ENCODE peak calls at places on chromosome 2, in ten cellular contexts. One of them, this sample, is unnamed.

GRCh38 chr2:222799262-222799918 is 61.4 kb upstream of the ACSL3 start:
- DNase-seq in NCI-H1694: no peak
- DNase-seq in NCI-H510A: no peak
- DNase-seq in ACHN: no peak
- DNase-seq in psoas muscle: no peak
- DNase-seq in HFFc6: no peak
- DNase-seq in GM23248: no peak
- DNase-seq in activated naive CD4-positive, alpha-beta T cell treated with anti-CD3 and anti-CD28 coated beads, Interleukin-2, amount 10 ng/mL, durations not matched to agents 7 days and 5 days: no peak
- DNase-seq in AG10803: no peak
- DNase-seq in cardiac fibroblast: no peak
- DNase-seq in this sample: no peak

GRCh38 chr2:219552382-219553167 is 8.7 kb downstream of the TMEM198 start:
- DNase-seq in GM23248: peak
- DNase-seq in activated naive CD4-positive, alpha-beta T cell treated with anti-CD3 and anti-CD28 coated beads, Interleukin-2, amount 10 ng/mL, durations not matched to agents 7 days and 5 days: peak
- DNase-seq in HFFc6: peak
- DNase-seq in AG10803: peak
- DNase-seq in NCI-H1694: peak
- DNase-seq in ACHN: peak
- DNase-seq in NCI-H510A: peak
- DNase-seq in psoas muscle: peak
- DNase-seq in cardiac fibroblast: peak
- DNase-seq in this sample: peak

GRCh38 chr2:100422320-100422719 is 4.9 kb upstream of the CHST10 start:
- DNase-seq in psoas muscle: no peak
- DNase-seq in HFFc6: peak
- DNase-seq in NCI-H1694: peak
- DNase-seq in AG10803: peak
- DNase-seq in cardiac fibroblast: peak
- DNase-seq in GM23248: peak
- DNase-seq in ACHN: peak
- DNase-seq in activated naive CD4-positive, alpha-beta T cell treated with anti-CD3 and anti-CD28 coated beads, Interleukin-2, amount 10 ng/mL, durations not matched to agents 7 days and 5 days: no peak
- DNase-seq in NCI-H510A: no peak
- DNase-seq in this sample: no peak

GRCh38 chr2:237722616-237723015 is 76.0 kb upstream of the RBM44 start:
- DNase-seq in ACHN: no peak
- DNase-seq in cardiac fibroblast: no peak
- DNase-seq in AG10803: no peak
- DNase-seq in NCI-H510A: no peak
- DNase-seq in NCI-H1694: no peak
- DNase-seq in HFFc6: no peak
- DNase-seq in GM23248: no peak
- DNase-seq in psoas muscle: no peak
- DNase-seq in activated naive CD4-positive, alpha-beta T cell treated with anti-CD3 and anti-CD28 coated beads, Interleukin-2, amount 10 ng/mL, durations not matched to agents 7 days and 5 days: no peak
- DNase-seq in this sample: no peak

GRCh38 chr2:160252278-160252887 is 52.3 kb upstream of the ITGB6 start:
- DNase-seq in cardiac fibroblast: peak
- DNase-seq in psoas muscle: no peak
- DNase-seq in NCI-H1694: no peak
- DNase-seq in NCI-H510A: no peak
- DNase-seq in HFFc6: peak
- DNase-seq in AG10803: peak
- DNase-seq in GM23248: peak
- DNase-seq in ACHN: peak
- DNase-seq in activated naive CD4-positive, alpha-beta T cell treated with anti-CD3 and anti-CD28 coated beads, Interleukin-2, amount 10 ng/mL, durations not matched to agents 7 days and 5 days: no peak
- DNase-seq in this sample: no peak

GRCh38 chr2:70145168-70145538 is 45.7 kb downstream of the C2orf42 start:
- DNase-seq in activated naive CD4-positive, alpha-beta T cell treated with anti-CD3 and anti-CD28 coated beads, Interleukin-2, amount 10 ng/mL, durations not matched to agents 7 days and 5 days: no peak
- DNase-seq in NCI-H510A: no peak
- DNase-seq in GM23248: no peak
- DNase-seq in cardiac fibroblast: no peak
- DNase-seq in NCI-H1694: no peak
- DNase-seq in ACHN: no peak
- DNase-seq in HFFc6: no peak
- DNase-seq in psoas muscle: no peak
- DNase-seq in AG10803: no peak
- DNase-seq in this sample: no peak

GRCh38 chr2:120204022-120204405 is 19.2 kb downstream of the TMEM185B start:
- DNase-seq in AG10803: no peak
- DNase-seq in NCI-H510A: no peak
- DNase-seq in psoas muscle: no peak
- DNase-seq in NCI-H1694: no peak
- DNase-seq in HFFc6: no peak
- DNase-seq in activated naive CD4-positive, alpha-beta T cell treated with anti-CD3 and anti-CD28 coated beads, Interleukin-2, amount 10 ng/mL, durations not matched to agents 7 days and 5 days: no peak
- DNase-seq in ACHN: no peak
- DNase-seq in cardiac fibroblast: no peak
- DNase-seq in GM23248: no peak
- DNase-seq in this sample: no peak

GRCh38 chr2:141038341-141038740 is 1092.5 kb downstream of the LRP1B start:
- DNase-seq in psoas muscle: no peak
- DNase-seq in ACHN: no peak
- DNase-seq in cardiac fibroblast: no peak
- DNase-seq in AG10803: no peak
- DNase-seq in GM23248: no peak
- DNase-seq in NCI-H510A: no peak
- DNase-seq in NCI-H1694: no peak
- DNase-seq in HFFc6: no peak
- DNase-seq in activated naive CD4-positive, alpha-beta T cell treated with anti-CD3 and anti-CD28 coated beads, Interleukin-2, amount 10 ng/mL, durations not matched to agents 7 days and 5 days: no peak
- DNase-seq in this sample: no peak

GRCh38 chr2:157032019-157032418 is 225.5 kb upstream of the GALNT5 start:
- DNase-seq in NCI-H1694: no peak
- DNase-seq in NCI-H510A: no peak
- DNase-seq in GM23248: peak
- DNase-seq in AG10803: peak
- DNase-seq in cardiac fibroblast: peak
- DNase-seq in activated naive CD4-positive, alpha-beta T cell treated with anti-CD3 and anti-CD28 coated beads, Interleukin-2, amount 10 ng/mL, durations not matched to agents 7 days and 5 days: no peak
- DNase-seq in HFFc6: peak
- DNase-seq in psoas muscle: no peak
- DNase-seq in ACHN: peak
- DNase-seq in this sample: no peak

GRCh38 chr2:74199871-74200305 is 1.5 kb downstream of the MTHFD2 start:
- DNase-seq in cardiac fibroblast: peak
- DNase-seq in NCI-H1694: no peak
- DNase-seq in psoas muscle: no peak
- DNase-seq in HFFc6: no peak
- DNase-seq in activated naive CD4-positive, alpha-beta T cell treated with anti-CD3 and anti-CD28 coated beads, Interleukin-2, amount 10 ng/mL, durations not matched to agents 7 days and 5 days: no peak
- DNase-seq in NCI-H510A: no peak
- DNase-seq in AG10803: peak
- DNase-seq in ACHN: no peak
- DNase-seq in GM23248: peak
- DNase-seq in this sample: no peak

GRCh38 chr2:85134255-85135065 is 1.3 kb downstream of the TCF7L1 start:
- DNase-seq in ACHN: no peak
- DNase-seq in activated naive CD4-positive, alpha-beta T cell treated with anti-CD3 and anti-CD28 coated beads, Interleukin-2, amount 10 ng/mL, durations not matched to agents 7 days and 5 days: no peak
- DNase-seq in NCI-H510A: no peak
- DNase-seq in HFFc6: no peak
- DNase-seq in cardiac fibroblast: peak
- DNase-seq in GM23248: peak
- DNase-seq in NCI-H1694: no peak
- DNase-seq in psoas muscle: peak
- DNase-seq in AG10803: peak
- DNase-seq in this sample: peak

GRCh38 chr2:191701696-191702095 is 23.8 kb downstream of the NABP1 start:
- DNase-seq in HFFc6: no peak
- DNase-seq in AG10803: peak
- DNase-seq in GM23248: no peak
- DNase-seq in ACHN: no peak
- DNase-seq in cardiac fibroblast: no peak
- DNase-seq in psoas muscle: no peak
- DNase-seq in activated naive CD4-positive, alpha-beta T cell treated with anti-CD3 and anti-CD28 coated beads, Interleukin-2, amount 10 ng/mL, durations not matched to agents 7 days and 5 days: no peak
- DNase-seq in NCI-H510A: peak
- DNase-seq in NCI-H1694: no peak
- DNase-seq in this sample: no peak

GRCh38 chr2:40353236-40353635 is 98.7 kb downstream of the SLC8A1 start:
- DNase-seq in ACHN: no peak
- DNase-seq in AG10803: peak
- DNase-seq in activated naive CD4-positive, alpha-beta T cell treated with anti-CD3 and anti-CD28 coated beads, Interleukin-2, amount 10 ng/mL, durations not matched to agents 7 days and 5 days: no peak
- DNase-seq in HFFc6: no peak
- DNase-seq in NCI-H1694: no peak
- DNase-seq in psoas muscle: peak
- DNase-seq in GM23248: peak
- DNase-seq in NCI-H510A: no peak
- DNase-seq in cardiac fibroblast: no peak
- DNase-seq in this sample: no peak

GRCh38 chr2:136154384-136154783 is 36.4 kb upstream of the CXCR4 start:
- DNase-seq in AG10803: no peak
- DNase-seq in psoas muscle: no peak
- DNase-seq in HFFc6: no peak
- DNase-seq in NCI-H1694: no peak
- DNase-seq in activated naive CD4-positive, alpha-beta T cell treated with anti-CD3 and anti-CD28 coated beads, Interleukin-2, amount 10 ng/mL, durations not matched to agents 7 days and 5 days: no peak
- DNase-seq in cardiac fibroblast: no peak
- DNase-seq in GM23248: no peak
- DNase-seq in NCI-H510A: no peak
- DNase-seq in ACHN: no peak
- DNase-seq in this sample: no peak

GRCh38 chr2:65612654-65613053 is 180.3 kb upstream of the SPRED2 start:
- DNase-seq in psoas muscle: no peak
- DNase-seq in AG10803: no peak
- DNase-seq in activated naive CD4-positive, alpha-beta T cell treated with anti-CD3 and anti-CD28 coated beads, Interleukin-2, amount 10 ng/mL, durations not matched to agents 7 days and 5 days: no peak
- DNase-seq in GM23248: peak
- DNase-seq in NCI-H1694: peak
- DNase-seq in NCI-H510A: no peak
- DNase-seq in cardiac fibroblast: peak
- DNase-seq in HFFc6: peak
- DNase-seq in ACHN: no peak
- DNase-seq in this sample: no peak

GRCh38 chr2:28393115-28393836 is 618 bp downstream of the FOSL2 start:
- DNase-seq in activated naive CD4-positive, alpha-beta T cell treated with anti-CD3 and anti-CD28 coated beads, Interleukin-2, amount 10 ng/mL, durations not matched to agents 7 days and 5 days: peak
- DNase-seq in cardiac fibroblast: peak
- DNase-seq in NCI-H510A: peak
- DNase-seq in ACHN: no peak
- DNase-seq in HFFc6: peak
- DNase-seq in GM23248: peak
- DNase-seq in AG10803: peak
- DNase-seq in psoas muscle: peak
- DNase-seq in NCI-H1694: no peak
- DNase-seq in this sample: peak

GRCh38 chr2:46175409-46175808 is 121.8 kb upstream of the EPAS1 start:
- DNase-seq in AG10803: peak
- DNase-seq in psoas muscle: no peak
- DNase-seq in NCI-H510A: no peak
- DNase-seq in GM23248: peak
- DNase-seq in activated naive CD4-positive, alpha-beta T cell treated with anti-CD3 and anti-CD28 coated beads, Interleukin-2, amount 10 ng/mL, durations not matched to agents 7 days and 5 days: no peak
- DNase-seq in ACHN: peak
- DNase-seq in cardiac fibroblast: peak
- DNase-seq in HFFc6: peak
- DNase-seq in NCI-H1694: no peak
- DNase-seq in this sample: no peak

GRCh38 chr2:221780281-221780688 is 208.2 kb upstream of the EPHA4 start:
- DNase-seq in AG10803: peak
- DNase-seq in HFFc6: no peak
- DNase-seq in NCI-H510A: no peak
- DNase-seq in cardiac fibroblast: peak
- DNase-seq in psoas muscle: no peak
- DNase-seq in ACHN: peak
- DNase-seq in GM23248: peak
- DNase-seq in activated naive CD4-positive, alpha-beta T cell treated with anti-CD3 and anti-CD28 coated beads, Interleukin-2, amount 10 ng/mL, durations not matched to agents 7 days and 5 days: no peak
- DNase-seq in NCI-H1694: no peak
- DNase-seq in this sample: no peak

GRCh38 chr2:217829420-217829819 is 173.4 kb downstream of the TNS1 start:
- DNase-seq in AG10803: no peak
- DNase-seq in ACHN: no peak
- DNase-seq in cardiac fibroblast: no peak
- DNase-seq in GM23248: no peak
- DNase-seq in activated naive CD4-positive, alpha-beta T cell treated with anti-CD3 and anti-CD28 coated beads, Interleukin-2, amount 10 ng/mL, durations not matched to agents 7 days and 5 days: no peak
- DNase-seq in NCI-H1694: no peak
- DNase-seq in NCI-H510A: no peak
- DNase-seq in psoas muscle: peak
- DNase-seq in HFFc6: no peak
- DNase-seq in this sample: no peak

This sample was measured in ecto neural progenitor cell.